ENCODE peak calls at places on chromosomes 16 and 17, in six cellular contexts. G is esophagus muscularis mucosa, H is heart left ventricle, L is transverse colon, T is A549, D is IMR-90. U is an unnamed sample. For H3K4me1, the result is how much of the 10 kb centered on the place peaks cover.

GRCh38 chr17:57021226-57021940 is 43.5 kb downstream of the SCPEP1 start:
- DNase-seq in L (peak), G (no peak), D (no peak), H (no peak), T (peak), U (peak)

GRCh38 chr17:30922235-30922993 is 669 bp downstream of the ADAP2 start:
- DNase-seq in D (no peak), L (peak), G (no peak), H (peak), T (no peak), U (peak)

GRCh38 chr17:10109146-10109545 is 89.3 kb downstream of the GAS7 start:
- DNase-seq in L (no peak), H (no peak), D (no peak), T (no peak), G (no peak), U (no peak)

GRCh38 chr17:76189741-76190140 is 48.7 kb upstream of the FOXJ1 start:
- DNase-seq in T (no peak), D (no peak), H (no peak), G (no peak), L (no peak), U (no peak)

GRCh38 chr17:52546990-52547389 is 388.5 kb upstream of the CA10 start:
- DNase-seq in T (no peak), H (no peak), L (no peak), G (no peak), D (no peak), U (no peak)

GRCh38 chr17:36094746-36095145 is 4.8 kb upstream of the CCL3 start:
- DNase-seq in D (no peak), L (no peak), G (no peak), H (no peak), T (no peak), U (no peak)

GRCh38 chr17:48603959-48604769 is 622 bp downstream of the HOXB6 start:
- DNase-seq in H (no peak), G (no peak), T (peak), L (peak), D (no peak), U (no peak)

GRCh38 chr16:48498761-48499600 is 111.0 kb downstream of the N4BP1 start:
- DNase-seq in D (peak), T (no peak), L (peak), G (peak), H (no peak), U (peak)

GRCh38 chr16:87132361-87133014 is 184.7 kb downstream of the C16orf95 start:
- DNase-seq in D (peak), G (no peak), H (no peak), T (no peak), L (no peak), U (no peak)

GRCh38 chr17:40554646-40555295 is 10.5 kb downstream of the CCR7 start:
- DNase-seq in H (no peak), G (peak), T (no peak), D (no peak), L (no peak), U (peak)

GRCh38 chr17:5438716-5439445 is at the start of gene C1QBP:
- DNase-seq in D (peak), L (peak), T (peak), G (peak), H (peak), U (peak)
- TF ChIP-seq POLR2A in D (no peak), L (peak), T (peak), G (peak), H (no peak), U (peak)

GRCh38 chr16:26731729-26732128 is 335.0 kb upstream of the C16orf82 start:
- DNase-seq in G (no peak), L (no peak), T (no peak), D (no peak), H (no peak), U (no peak)
- H3K4me1 ChIP-seq in G (under half), L (under half), T (under half), D (under half), H (under half), U (under half)

GRCh38 chr17:80191720-80192265 is 22.0 kb downstream of the CARD14 start:
- DNase-seq in D (no peak), G (no peak), L (no peak), T (no peak), H (peak), U (no peak)
- TF ChIP-seq POLR2A in D (no peak), G (no peak), L (no peak), T (no peak), H (no peak), U (no peak)

GRCh38 chr17:3754066-3754457 is 30.4 kb downstream of the HASPIN start:
- DNase-seq in H (no peak), D (no peak), G (no peak), L (no peak), T (no peak), U (no peak)
- H3K4me1 ChIP-seq in H (under half), D (under half), G (under half), L (under half), T (under half), U (under half)

DNA sequence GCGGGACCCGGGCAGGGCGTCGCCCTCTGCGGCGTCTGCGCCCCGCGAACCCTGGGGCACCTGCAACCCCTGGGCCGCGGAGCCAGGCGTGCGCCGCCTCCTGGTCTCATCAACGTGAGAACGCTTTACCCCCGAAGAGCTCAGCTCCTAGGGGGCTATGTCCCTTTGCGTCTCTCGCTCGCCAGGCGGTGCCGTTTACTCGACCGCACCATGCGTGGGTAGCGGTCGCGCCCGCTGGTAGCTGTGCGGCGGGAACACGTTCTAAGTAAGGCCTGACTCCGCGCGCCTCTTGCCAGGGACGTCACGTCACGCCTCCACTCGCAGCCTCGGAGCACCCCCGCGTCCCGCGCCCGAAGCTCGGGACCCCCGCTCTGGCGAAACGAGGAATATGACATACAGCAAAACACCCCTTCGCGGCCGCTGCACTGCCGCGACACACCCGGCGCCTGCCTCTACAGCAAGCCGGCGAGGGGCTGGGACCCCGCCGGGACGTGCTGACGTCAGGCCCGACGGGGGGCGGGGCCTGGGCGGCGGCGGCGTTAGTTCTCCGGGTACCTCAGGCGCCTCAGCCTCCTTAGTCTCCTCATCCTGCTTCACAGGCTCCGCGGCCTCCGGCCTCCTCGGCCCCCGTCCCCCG is at the start of gene RAB11FIP3:
- DNase-seq in L (peak), T (peak), H (peak), D (peak), G (peak), U (peak)
- TF ChIP-seq POLR2A in L (peak), T (peak), H (peak), D (peak), G (peak), U (no peak)

GRCh38 chr16:73054131-73054496 is 6.2 kb upstream of the ZFHX3 start:
- DNase-seq in H (no peak), L (no peak), T (no peak), G (no peak), D (no peak), U (no peak)

GRCh38 chr16:73053379-73054130 is 5.6 kb upstream of the ZFHX3 start:
- DNase-seq in T (peak), L (no peak), H (no peak), G (no peak), D (peak), U (no peak)

GRCh38 chr16:73053038-73053378 is 5.1 kb upstream of the ZFHX3 start:
- DNase-seq in L (no peak), T (no peak), G (no peak), H (no peak), D (no peak), U (no peak)

GRCh38 chr16:73056383-73056782 is 8.5 kb upstream of the ZFHX3 start:
- DNase-seq in H (no peak), G (no peak), D (no peak), L (no peak), T (no peak), U (no peak)

DNA sequence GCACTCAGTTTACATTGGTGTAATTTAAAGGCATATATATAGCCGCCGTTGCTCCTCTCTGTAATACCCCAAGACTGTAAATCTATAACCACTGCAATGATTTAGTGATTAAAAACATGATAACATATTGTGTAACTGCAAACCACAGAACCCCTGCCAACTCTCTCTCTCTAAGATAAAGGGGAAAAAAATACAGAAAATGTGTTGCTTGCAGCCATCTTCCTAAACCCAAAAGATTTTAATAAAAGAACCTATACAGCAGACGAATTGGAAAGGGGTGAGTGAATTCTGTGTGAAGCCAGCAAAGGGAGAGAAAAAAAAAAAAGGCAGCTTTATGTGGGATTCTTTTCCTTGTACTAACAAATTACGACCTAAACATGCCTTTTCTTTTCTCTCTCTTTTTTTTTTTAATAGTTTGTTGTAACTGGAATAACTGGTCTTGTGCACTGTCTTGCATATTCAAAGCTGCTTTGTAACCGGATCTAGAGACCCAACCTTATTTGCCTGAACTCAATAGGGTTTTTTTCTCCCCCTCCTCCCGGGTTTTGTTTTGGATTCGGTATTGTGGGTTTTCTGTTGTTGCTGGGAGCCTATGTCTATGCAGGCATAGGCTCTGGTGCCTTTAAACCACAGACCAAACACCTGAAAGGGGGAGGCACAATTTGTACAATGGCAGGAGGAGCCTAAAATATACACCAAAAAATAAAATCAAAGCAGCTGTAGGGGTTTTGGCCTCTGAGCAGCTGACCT is 7.0 kb upstream of the ZFHX3 start:
- DNase-seq in L (no peak), T (no peak), D (peak), G (no peak), H (no peak), U (no peak)
- H3K4me1 ChIP-seq in L (half or more), T (half or more), D (under half), G (under half), H (under half), U (half or more)

DNA sequence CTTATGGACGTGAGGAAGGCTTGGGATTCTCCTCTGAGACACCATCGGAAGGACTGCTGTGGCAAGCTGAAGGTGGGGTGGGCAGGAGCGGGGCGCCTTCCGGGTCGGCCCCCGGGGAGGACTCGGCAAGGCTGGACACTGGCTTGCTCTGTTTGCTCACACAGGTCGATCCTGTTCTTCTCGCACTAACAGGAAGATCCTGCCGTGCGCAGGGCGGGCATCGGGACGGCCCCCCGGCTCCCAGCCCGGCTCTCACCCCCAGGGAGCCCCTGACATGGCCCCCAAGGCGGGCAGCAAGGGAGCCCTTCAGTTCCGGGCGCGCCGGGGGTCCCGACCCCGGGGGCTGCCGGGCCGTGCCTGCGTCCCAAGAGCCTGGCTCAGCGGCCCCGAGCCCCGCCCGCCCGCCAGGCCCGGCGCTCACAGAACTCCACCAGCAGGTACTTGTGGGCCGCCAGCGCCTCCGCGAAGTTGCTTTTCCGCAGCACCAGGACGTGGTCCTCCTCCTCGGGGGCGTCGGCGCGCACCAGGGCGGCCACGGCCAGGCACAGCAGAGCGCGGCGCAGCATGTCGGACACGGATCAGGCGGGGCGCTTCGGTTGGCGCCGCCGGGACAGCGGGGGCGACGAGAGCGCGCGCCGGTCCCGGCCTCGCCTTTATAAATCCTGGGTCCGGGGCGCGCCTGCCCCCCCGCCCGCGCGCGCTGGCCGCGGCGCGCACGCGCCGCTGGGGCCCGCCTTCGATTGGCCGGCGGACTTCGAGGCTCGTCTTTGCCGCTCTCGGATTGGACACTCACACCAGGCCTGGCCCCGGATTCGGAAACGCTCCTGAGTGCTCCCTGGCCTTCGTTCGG is at the start of gene P4HB:
- DNase-seq in L (peak), H (no peak), T (no peak), D (no peak), G (no peak), U (no peak)
- TF ChIP-seq POLR2A in L (peak), H (peak), T (peak), D (peak), G (peak), U (peak)

DNA sequence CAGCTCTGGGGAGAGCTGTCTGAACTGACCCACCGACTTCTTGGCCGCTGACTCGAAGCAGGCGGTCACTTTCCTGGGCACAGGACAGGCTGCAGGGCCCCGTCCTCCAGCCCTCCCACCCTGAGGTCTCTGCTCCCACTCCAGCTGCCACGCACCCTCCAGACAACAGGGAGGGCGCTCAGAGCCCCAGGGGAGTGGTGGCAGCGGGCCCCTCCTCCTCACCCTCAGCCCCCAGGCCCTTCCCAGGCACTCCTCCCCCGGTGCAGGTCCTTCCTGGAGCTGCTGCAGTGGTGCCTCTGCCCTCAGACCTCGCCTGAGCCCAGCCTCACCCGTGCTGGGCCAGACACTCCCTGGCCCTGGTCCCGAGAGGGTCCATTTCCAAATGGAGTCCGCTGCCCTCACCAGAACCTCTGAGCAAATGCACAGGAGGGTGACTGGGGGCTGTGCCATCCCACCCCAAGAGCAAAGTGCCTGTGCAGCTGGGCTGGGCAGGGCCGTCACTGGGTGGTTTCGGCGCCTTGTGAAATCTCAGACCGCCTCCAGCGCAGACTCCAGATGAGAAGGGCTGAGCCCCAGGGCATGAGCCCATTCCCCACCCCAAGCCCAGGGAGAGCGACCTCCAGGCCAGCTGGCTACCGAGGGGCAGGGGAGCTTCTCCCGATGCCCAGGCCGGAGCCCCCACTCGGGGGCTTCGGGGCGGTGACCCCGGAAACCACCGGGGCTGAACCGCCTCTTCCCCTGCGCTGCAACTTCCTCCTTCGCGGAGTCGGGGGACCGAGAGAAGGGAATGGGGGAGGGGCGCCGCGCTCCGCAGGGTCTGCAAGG is 717 bp downstream of the CYBA start:
- DNase-seq in D (peak), G (no peak), H (no peak), L (peak), T (no peak), U (peak)
- H3K4me1 ChIP-seq in D (under half), G (under half), H (under half), L (under half), T (under half), U (under half)

DNA sequence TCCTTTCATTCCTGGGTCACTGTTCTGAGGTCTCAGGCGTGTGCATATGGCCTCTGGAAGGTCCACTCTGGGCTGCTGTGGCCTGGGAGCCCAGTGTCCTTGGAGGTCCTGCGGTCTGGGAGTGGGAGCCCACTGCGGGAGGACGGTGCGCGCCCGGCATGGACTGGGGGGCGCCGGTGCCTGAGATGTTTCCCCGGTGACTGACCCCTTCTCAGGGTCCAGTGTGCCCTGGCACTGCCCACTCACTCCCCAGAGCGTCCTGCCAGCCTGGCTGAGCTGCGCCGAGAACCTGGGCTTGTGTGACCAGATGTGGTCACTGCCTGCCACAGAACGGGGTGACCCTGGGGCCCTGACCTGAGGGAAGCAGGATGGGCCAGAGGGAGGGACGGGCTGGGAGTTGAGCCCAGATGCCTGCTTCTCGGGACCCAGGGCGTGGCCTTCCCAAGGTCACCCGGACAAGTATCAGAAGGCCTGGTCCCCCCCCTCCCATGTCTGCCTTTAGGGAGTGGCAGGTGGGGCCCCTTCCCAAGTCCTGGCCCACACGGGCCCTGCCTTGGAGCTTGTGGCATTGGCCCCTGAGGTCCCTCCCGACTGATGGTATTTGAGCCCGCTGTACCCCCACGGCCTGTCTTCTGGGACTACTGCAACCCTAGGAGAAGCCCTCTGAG is 1.1 kb upstream of the RHBDL1 start:
- DNase-seq in T (no peak), D (no peak), H (no peak), L (no peak), G (no peak), U (no peak)
- TF ChIP-seq POLR2A in T (no peak), D (no peak), H (no peak), L (no peak), G (no peak), U (no peak)